ENCODE peak calls at places on chromosomes 3 and 15, in five cellular contexts. F, T, H, M and I are unnamed samples.

GRCh38 chr3:14921811-14922705 is 25.3 kb upstream of the NR2C2 start:
- DNase-seq in F (no peak), T (no peak), H (no peak), M (peak), I (no peak)

GRCh38 chr15:91021516-91022074 is 799 bp downstream of the VPS33B start:
- DNase-seq in F (no peak), T (no peak), H (no peak), M (peak), I (peak)

GRCh38 chr15:52134502-52135144 is 22.0 kb upstream of the BCL2L10 start:
- DNase-seq in F (no peak), T (no peak), H (no peak), M (no peak), I (no peak)

GRCh38 chr15:71730277-71731144 is 79.8 kb upstream of the NR2E3 start:
- DNase-seq in F (peak), T (peak), H (peak), M (peak), I (peak)

GRCh38 chr3:185216587-185216918 is 37.3 kb downstream of the EHHADH start:
- DNase-seq in F (peak), T (no peak), H (no peak), M (no peak), I (peak)

GRCh38 chr3:141507392-141508066 is 20.7 kb downstream of the RASA2 start:
- DNase-seq in F (no peak), T (no peak), H (no peak), M (no peak), I (no peak)

GRCh38 chr15:73564255-73564654 is 68.9 kb downstream of the NPTN start:
- DNase-seq in F (no peak), T (no peak), H (no peak), M (peak), I (peak)

GRCh38 chr3:118781879-118782278 is 252.8 kb downstream of the IGSF11 start:
- DNase-seq in F (no peak), T (no peak), H (no peak), M (no peak), I (no peak)

GRCh38 chr15:80744826-80745225 is 34.3 kb upstream of the CEMIP start:
- DNase-seq in F (no peak), T (no peak), H (no peak), M (peak), I (peak)

GRCh38 chr3:188267790-188268333 is 113.9 kb downstream of the LPP start:
- DNase-seq in F (peak), T (no peak), H (no peak), M (no peak), I (no peak)
- H2AK5ac ChIP-seq in F (no peak), T (no peak), H (peak), M (peak), I (peak)

GRCh38 chr3:179565496-179565895 is 2.8 kb downstream of the ACTL6A start:
- DNase-seq in F (no peak), T (no peak), H (no peak), M (no peak), I (no peak)

GRCh38 chr3:179560791-179561190 is 1.9 kb upstream of the ACTL6A start:
- DNase-seq in F (no peak), T (no peak), H (no peak), M (no peak), I (no peak)

GRCh38 chr3:179558742-179559364 is 3.9 kb upstream of the ACTL6A start:
- DNase-seq in F (peak), T (peak), H (peak), M (peak), I (peak)

GRCh38 chr3:179563298-179563934 is 690 bp downstream of the ACTL6A start:
- DNase-seq in F (peak), T (peak), H (peak), M (peak), I (peak)

DNA sequence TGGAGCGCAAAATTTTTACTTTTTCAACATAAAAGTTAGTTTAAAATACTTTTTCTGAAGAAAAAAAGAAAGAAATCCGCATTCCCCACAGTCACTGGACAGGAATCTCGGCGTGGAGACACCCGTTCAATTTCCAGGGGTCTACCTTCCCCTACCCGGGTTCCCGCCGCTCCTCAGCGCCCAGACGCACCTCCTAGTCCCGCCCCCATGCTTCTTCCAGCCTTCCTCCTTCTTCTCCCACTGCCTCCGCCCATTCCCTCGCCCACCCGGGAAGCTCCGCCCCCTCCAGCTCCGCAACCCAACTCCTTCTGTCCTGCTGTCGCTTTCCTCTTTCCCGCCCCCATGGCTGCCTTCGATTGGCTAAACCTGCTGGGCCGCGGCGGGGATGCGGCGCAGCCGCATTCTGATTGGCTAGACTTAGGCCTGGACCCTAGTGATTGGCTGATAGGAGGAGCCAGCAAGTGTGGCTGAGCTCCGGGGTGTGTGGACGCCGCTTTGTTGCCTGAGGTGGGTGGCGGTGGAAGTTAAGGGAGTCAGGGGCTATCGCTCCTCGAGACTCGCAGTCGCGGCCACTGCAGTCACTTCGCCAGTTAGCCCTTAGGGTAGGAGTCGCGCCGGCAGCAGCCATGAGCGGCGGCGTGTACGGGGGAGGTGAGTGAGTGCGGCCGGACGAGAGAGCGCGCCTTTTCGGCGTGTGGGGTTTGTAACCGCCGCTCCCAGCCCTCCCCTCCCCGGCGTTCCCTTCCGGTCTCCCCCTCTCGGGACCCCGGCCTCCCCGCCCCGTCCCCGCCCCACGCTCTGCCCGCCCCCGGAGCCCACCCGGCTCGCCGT is at the start of gene ACTL6A:
- DNase-seq in F (peak), T (peak), H (peak), M (peak), I (peak)
- H2AK5ac ChIP-seq in F (no peak), T (no peak), H (no peak), M (peak), I (no peak)

GRCh38 chr3:129539201-129539600 is 3.8 kb upstream of the H1-8 start:
- DNase-seq in F (no peak), T (no peak), H (no peak), M (no peak), I (no peak)
- H2AK5ac ChIP-seq in F (no peak), T (no peak), H (peak), M (no peak), I (peak)

GRCh38 chr3:194134757-194135515 is 1.0 kb upstream of the HES1 start:
- DNase-seq in F (peak), T (peak), H (peak), M (peak), I (peak)

GRCh38 chr3:194133661-194134230 is 2.2 kb upstream of the HES1 start:
- DNase-seq in F (peak), T (peak), H (peak), M (peak), I (peak)

GRCh38 chr3:194135516-194135805 is 487 bp upstream of the HES1 start:
- DNase-seq in F (no peak), T (no peak), H (no peak), M (no peak), I (no peak)

GRCh38 chr3:194132465-194133358 is 3.2 kb upstream of the HES1 start:
- DNase-seq in F (peak), T (no peak), H (no peak), M (no peak), I (peak)

GRCh38 chr3:194134231-194134756 is 1.7 kb upstream of the HES1 start:
- DNase-seq in F (no peak), T (peak), H (peak), M (no peak), I (peak)
- H2AK5ac ChIP-seq in F (no peak), T (no peak), H (no peak), M (no peak), I (no peak)